ENCODE peak calls at places on chromosomes 7 and 10, in nine cellular contexts. J, C, M, P, Q, I, S, E and H are unnamed samples. For H3K4me1, the result is how much of the 10 kb centered on the place peaks cover.

GRCh38 chr10:91589015-91589655 is 43.7 kb downstream of the PPP1R3C start:
- DNase-seq in M (peak), P (peak), E (peak), I (peak), J (no peak), S (no peak), Q (peak), C (peak), H (peak)

GRCh38 chr7:42065942-42066341 is 171.1 kb downstream of the GLI3 start:
- DNase-seq in Q (no peak), J (no peak), E (no peak), P (no peak), M (no peak), C (no peak), S (no peak), I (no peak), H (peak)

GRCh38 chr10:43647576-43647975 is 1.1 kb downstream of the ZNF32 start:
- DNase-seq in S (no peak), J (no peak), I (no peak), C (no peak), P (no peak), M (peak), E (no peak), Q (no peak), H (no peak)

GRCh38 chr7:107043916-107044346 is 574 bp upstream of the PRKAR2B start:
- DNase-seq in C (no peak), J (no peak), Q (no peak), P (no peak), S (no peak), M (no peak), E (no peak), I (no peak), H (no peak)

GRCh38 chr10:74400186-74400585 is 249.2 kb downstream of the ADK start:
- DNase-seq in C (no peak), I (no peak), S (no peak), P (no peak), E (no peak), J (no peak), Q (no peak), M (no peak), H (no peak)

GRCh38 chr10:5447071-5447470 is 34.7 kb downstream of the NET1 start:
- DNase-seq in J (no peak), I (no peak), P (no peak), M (peak), S (no peak), C (no peak), E (no peak), Q (no peak), H (no peak)

GRCh38 chr7:21077602-21078001 is 290.9 kb upstream of the SP8 start:
- DNase-seq in I (no peak), M (no peak), E (no peak), Q (no peak), J (no peak), S (no peak), C (no peak), P (no peak), H (no peak)

GRCh38 chr10:87618470-87619423 is 40.9 kb upstream of the PAPSS2 start:
- DNase-seq in C (no peak), S (peak), J (no peak), P (peak), I (no peak), Q (no peak), M (no peak), E (no peak), H (no peak)

GRCh38 chr7:1020849-1021251 is 23.5 kb upstream of the GPR146 start:
- DNase-seq in S (no peak), I (no peak), E (no peak), C (no peak), J (peak), P (no peak), M (no peak), Q (no peak), H (no peak)

GRCh38 chr10:8594176-8594575 is 539.7 kb downstream of the GATA3 start:
- DNase-seq in J (no peak), M (no peak), P (no peak), Q (no peak), C (no peak), I (no peak), E (no peak), S (no peak), H (no peak)

GRCh38 chr10:33132626-33133025 is 174.6 kb upstream of the ITGB1 start:
- DNase-seq in P (no peak), Q (no peak), C (no peak), M (no peak), E (no peak), S (no peak), I (no peak), J (no peak), H (no peak)

GRCh38 chr10:46097576-46098317 is 51.7 kb upstream of the MSMB start:
- DNase-seq in Q (no peak), M (no peak), I (no peak), E (no peak), C (no peak), P (no peak), S (no peak), J (no peak), H (no peak)

GRCh38 chr7:2955177-2955768 is 88.4 kb downstream of the CARD11 start:
- DNase-seq in C (no peak), Q (no peak), E (peak), M (no peak), J (no peak), P (no peak), I (peak), S (peak), H (no peak)

GRCh38 chr7:157516311-157516710 is 179.5 kb downstream of the DNAJB6 start:
- DNase-seq in J (no peak), Q (no peak), C (no peak), M (no peak), I (peak), E (peak), S (peak), P (no peak), H (no peak)

GRCh38 chr10:69639291-69640195 is 9.5 kb downstream of the FAM241B start:
- DNase-seq in I (peak), S (peak), E (peak), C (peak), P (peak), Q (no peak), J (peak), M (peak), H (no peak)

GRCh38 chr7:130388671-130389070 is 8.4 kb downstream of the CPA1 start:
- DNase-seq in C (no peak), M (no peak), I (no peak), P (peak), Q (no peak), S (no peak), J (no peak), E (no peak), H (no peak)
- H3K27ac ChIP-seq in C (no peak), M (no peak), I (no peak), P (peak), Q (no peak), S (no peak), J (no peak), E (no peak), H (peak)

GRCh38 chr10:104331208-104331838 is 6.9 kb downstream of the ITPRIP start:
- DNase-seq in S (no peak), C (no peak), J (peak), P (peak), Q (no peak), I (peak), M (peak), E (peak), H (no peak)
- H3K4me1 ChIP-seq in S (half or more), C (half or more), J (half or more), P (half or more), Q (half or more), I (under half), M (half or more), E (half or more), H (half or more)

DNA sequence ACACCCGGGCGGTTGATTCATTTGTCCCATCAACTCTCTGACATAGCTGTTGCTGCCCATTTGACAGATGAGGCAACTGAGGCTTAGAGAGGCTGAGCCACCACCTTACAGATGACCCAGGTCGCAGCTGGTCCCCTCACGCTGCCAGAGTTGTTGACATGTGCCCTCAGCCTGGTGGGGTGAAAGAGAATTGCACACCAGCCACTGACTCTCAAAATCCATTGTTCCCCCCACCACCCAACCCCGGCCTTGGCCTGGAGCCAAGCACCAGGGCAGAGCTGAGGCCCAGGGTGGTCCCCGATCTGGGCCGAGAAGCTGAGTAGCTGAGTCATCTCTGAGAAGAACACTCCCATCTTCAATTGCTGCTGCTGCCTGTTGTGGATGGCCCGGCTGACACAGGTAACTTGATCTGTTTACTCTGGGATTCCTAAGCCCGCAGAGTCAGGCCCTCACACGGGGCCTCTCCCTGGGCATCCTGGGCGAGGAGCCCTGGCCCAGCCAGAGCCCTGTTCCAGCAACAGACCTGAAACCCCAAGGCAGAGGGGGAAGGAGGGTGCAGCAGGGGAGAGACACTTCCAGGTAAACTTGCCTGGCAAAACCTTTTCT is 27.5 kb downstream of the PVRIG start:
- DNase-seq in Q (no peak), S (no peak), I (no peak), J (peak), C (no peak), P (peak), M (peak), E (no peak), H (peak)
- H3K27ac ChIP-seq in Q (no peak), S (no peak), I (no peak), J (peak), C (no peak), P (peak), M (no peak), E (no peak), H (no peak)

GRCh38 chr7:104982308-104982755 is 31.7 kb upstream of the KMT2E start:
- DNase-seq in P (no peak), C (no peak), M (peak), S (no peak), Q (no peak), E (no peak), I (no peak), J (peak), H (peak)
- H3K4me1 ChIP-seq in P (half or more), C (half or more), M (half or more), S (half or more), Q (under half), E (half or more), I (under half), J (under half), H (half or more)

DNA sequence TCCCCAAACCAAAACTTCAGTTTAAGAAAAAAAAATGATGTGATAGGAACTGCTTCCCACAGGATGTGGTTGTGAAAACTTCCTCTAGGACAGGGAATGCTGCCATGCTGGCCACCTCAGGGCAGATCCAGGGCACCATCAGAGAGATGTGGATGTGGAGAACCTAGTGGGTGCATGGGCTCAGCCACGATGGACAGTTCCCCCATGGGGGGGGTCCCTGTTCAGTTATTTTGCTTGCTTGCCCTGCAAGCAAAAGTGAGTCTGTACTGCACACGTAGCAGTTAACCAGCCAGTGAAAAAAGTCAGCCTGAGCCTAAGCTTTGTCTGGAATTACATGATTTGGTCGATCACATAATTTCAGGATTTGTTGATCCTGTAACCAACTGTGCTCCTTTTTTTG is 36.3 kb downstream of the LAMB4 start:
- DNase-seq in C (no peak), P (no peak), Q (no peak), E (peak), I (no peak), J (no peak), S (no peak), M (peak), H (no peak)
- H3K27ac ChIP-seq in C (peak), P (peak), Q (no peak), E (peak), I (no peak), J (no peak), S (peak), M (peak), H (peak)

GRCh38 chr7:143384741-143385631 is 3.8 kb downstream of the ZYX start:
- DNase-seq in Q (no peak), E (peak), J (no peak), P (no peak), I (peak), S (peak), C (no peak), M (peak), H (no peak)

GRCh38 chr7:143382126-143382790 is 1.1 kb downstream of the ZYX start:
- DNase-seq in C (no peak), S (peak), I (peak), E (peak), P (no peak), Q (no peak), M (peak), J (no peak), H (no peak)

GRCh38 chr7:143383642-143383957 is 2.5 kb downstream of the ZYX start:
- DNase-seq in P (no peak), S (no peak), M (peak), I (peak), C (no peak), E (peak), Q (no peak), J (no peak), H (no peak)

GRCh38 chr7:143382791-143383641 is 1.9 kb downstream of the ZYX start:
- DNase-seq in C (no peak), E (peak), Q (no peak), P (no peak), I (peak), M (no peak), J (no peak), S (peak), H (no peak)

DNA sequence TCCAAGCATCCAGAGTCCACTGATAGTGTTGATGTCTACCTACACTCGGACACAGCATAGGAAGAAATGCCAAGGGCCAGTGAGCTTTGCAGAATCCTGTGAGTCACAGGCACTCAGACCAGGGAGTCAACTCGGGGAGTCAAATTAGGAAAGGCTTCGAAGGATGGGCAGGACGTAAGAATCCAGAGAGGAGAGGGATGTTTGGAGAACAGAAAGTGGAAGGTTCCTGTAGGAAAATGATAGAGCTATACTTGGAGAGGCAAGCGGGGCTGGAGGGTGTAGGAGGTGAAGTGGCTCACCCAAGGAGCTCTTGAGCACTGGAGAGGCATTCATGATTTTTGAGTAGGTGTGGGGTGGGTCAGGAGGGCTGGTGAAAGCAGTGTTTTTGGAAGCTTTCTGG is 3.0 kb downstream of the ZYX start:
- DNase-seq in E (peak), C (no peak), Q (no peak), P (no peak), S (peak), I (peak), J (no peak), M (peak), H (no peak)
- H3K4me1 ChIP-seq in E (half or more), C (half or more), Q (under half), P (under half), S (half or more), I (under half), J (under half), M (under half), H (under half)

GRCh38 chr10:106436123-106436740 is 728.3 kb downstream of the SORCS1 start:
- DNase-seq in P (no peak), C (no peak), J (peak), M (peak), Q (no peak), E (no peak), S (no peak), I (no peak), H (no peak)

GRCh38 chr10:106439366-106439765 is 725.1 kb downstream of the SORCS1 start:
- DNase-seq in P (no peak), E (no peak), M (no peak), I (no peak), C (no peak), S (no peak), J (no peak), Q (no peak), H (no peak)

GRCh38 chr10:106440355-106440754 is 724.2 kb downstream of the SORCS1 start:
- DNase-seq in C (no peak), P (no peak), J (no peak), M (peak), S (no peak), I (no peak), Q (no peak), E (no peak), H (no peak)

GRCh38 chr10:106440767-106441166 is 723.7 kb downstream of the SORCS1 start:
- DNase-seq in J (peak), S (no peak), M (no peak), C (no peak), Q (no peak), I (no peak), P (no peak), E (no peak), H (no peak)

DNA sequence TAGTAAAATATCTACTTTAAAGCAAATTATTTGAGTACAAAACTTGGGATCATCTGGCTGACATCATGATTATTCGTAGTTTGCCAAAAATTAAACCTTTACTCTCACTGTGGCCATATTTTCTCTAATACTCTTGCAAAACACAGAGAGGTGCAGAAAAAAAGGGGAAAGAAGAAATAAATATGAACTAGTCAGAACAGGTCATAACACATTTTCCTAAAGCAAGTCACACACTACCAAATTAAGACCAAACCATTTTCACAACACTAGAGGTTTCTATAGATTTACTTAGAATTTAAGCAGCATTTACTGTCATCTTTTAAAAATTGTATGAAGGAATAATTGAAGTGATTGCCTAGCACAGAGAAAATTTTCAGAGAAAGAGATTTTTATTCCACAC is 726.1 kb downstream of the SORCS1 start:
- DNase-seq in M (no peak), P (no peak), I (no peak), J (no peak), S (no peak), E (no peak), Q (no peak), C (no peak), H (no peak)
- H3K27ac ChIP-seq in M (no peak), P (no peak), I (no peak), J (no peak), S (no peak), E (no peak), Q (no peak), C (no peak), H (no peak)

DNA sequence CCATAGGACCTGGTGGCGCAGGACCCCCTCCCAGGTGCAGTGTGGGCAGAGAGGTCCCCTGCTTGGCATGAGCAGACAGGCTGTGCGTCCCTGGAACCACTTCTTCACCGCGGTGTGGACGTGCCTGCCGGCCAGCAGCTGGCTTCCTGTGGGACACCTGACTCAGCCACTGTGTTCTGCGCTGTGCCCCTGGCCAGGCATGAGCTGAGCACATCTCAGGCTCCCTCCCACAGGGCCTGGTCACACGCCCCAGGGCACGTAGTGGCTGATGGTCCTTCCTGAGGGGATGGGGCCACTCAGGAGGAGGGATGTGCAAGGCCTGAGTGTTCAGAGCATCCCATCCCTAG is 3.5 kb upstream of the DEPP1 start:
- DNase-seq in E (peak), S (no peak), I (peak), Q (no peak), J (no peak), C (peak), M (no peak), P (peak), H (peak)
- H3K4me1 ChIP-seq in E (half or more), S (half or more), I (under half), Q (half or more), J (under half), C (half or more), M (under half), P (half or more), H (half or more)